ENCODE peak calls at places on chromosome 1, in eight cellular contexts. I, Q, G, S, H, D, E and J are unnamed samples.
A peak's percentile ranks its signal among the peaks of the same experiment; 100 is the strongest.

GRCh38 chr1:6554907-6555778 is at the start of gene TAS1R1:
- DNase-seq in S (no peak), D (no peak), G (no peak), E (no peak), Q (no peak), H (no peak), I (no peak), J (no peak)

GRCh38 chr1:4203501-4203900 is 303.4 kb upstream of the C1orf174 start:
- DNase-seq in E (no peak), H (no peak), D (no peak), S (no peak), G (no peak), Q (no peak), I (no peak), J (no peak)

GRCh38 chr1:6347641-6348487 is 45.7 kb downstream of the ACOT7 start:
- DNase-seq in I (peak; percentile 30), Q (no peak), S (peak; percentile 15), E (peak; percentile 78), H (no peak), G (peak; percentile 66), D (peak; percentile 47), J (peak; percentile 70)

GRCh38 chr1:157431751-157432150 is 120.6 kb downstream of the FCRL5 start:
- DNase-seq in G (no peak), D (no peak), Q (peak; percentile 34), S (no peak), E (no peak), I (no peak), H (peak; percentile 21), J (no peak)

GRCh38 chr1:96771847-96772246 is 50.3 kb downstream of the PTBP2 start:
- DNase-seq in G (no peak), H (no peak), Q (no peak), D (no peak), E (no peak), S (no peak), I (no peak), J (no peak)

GRCh38 chr1:36852586-36852985 is 181.7 kb downstream of the GRIK3 start:
- DNase-seq in H (no peak), E (no peak), G (no peak), D (no peak), Q (no peak), I (no peak), S (no peak), J (no peak)

GRCh38 chr1:161730050-161730564 is 8.8 kb downstream of the FCRLB start:
- DNase-seq in D (no peak), E (peak; percentile 66), Q (peak; percentile 74), H (no peak), S (no peak), I (no peak), G (no peak), J (peak; percentile 25)

GRCh38 chr1:202045699-202046098 is 35.3 kb downstream of the ELF3 start:
- DNase-seq in H (no peak), E (no peak), S (no peak), I (no peak), G (no peak), Q (no peak), D (no peak), J (no peak)

GRCh38 chr1:77558591-77559164 is 123.8 kb downstream of the ZZZ3 start:
- DNase-seq in G (no peak), H (no peak), S (no peak), I (no peak), D (no peak), Q (no peak), E (no peak), J (no peak)